ENCODE peak calls at places on chromosomes 6 and 20, in five cellular contexts. E, U, B, R and C are unnamed samples.

GRCh38 chr20:36399147-36399968 is 93.2 kb downstream of the DLGAP4 start:
- DNase-seq in E (peak; percentile 57), U (peak; percentile 75), B (no peak), R (no peak), C (peak; percentile 26)

GRCh38 chr6:21220271-21220987 is 373.1 kb upstream of the SOX4 start:
- DNase-seq in U (no peak), E (no peak), R (no peak), B (no peak), C (no peak)

GRCh38 chr6:79687759-79688158 is 56.6 kb downstream of the SH3BGRL2 start:
- DNase-seq in B (no peak), R (no peak), U (no peak), E (peak; percentile 18), C (no peak)

GRCh38 chr6:89258912-89259311 is 41.8 kb upstream of the GABRR1 start:
- DNase-seq in B (no peak), U (no peak), E (no peak), R (no peak), C (no peak)

GRCh38 chr20:3804781-3805180 is 8.7 kb downstream of the CDC25B start:
- DNase-seq in E (no peak), U (no peak), B (no peak), R (no peak), C (no peak)

GRCh38 chr6:138652824-138653223 is 120.7 kb upstream of the CCDC28A start:
- DNase-seq in U (no peak), R (no peak), B (no peak), E (no peak), C (no peak)

GRCh38 chr6:158803733-158804143 is 15.4 kb downstream of the EZR start:
- DNase-seq in R (peak; percentile 50), U (no peak), B (no peak), E (no peak), C (peak; percentile 38)

GRCh38 chr6:18209539-18210197 is 54.4 kb downstream of the KDM1B start:
- DNase-seq in B (no peak), U (no peak), R (no peak), E (no peak), C (no peak)

GRCh38 chr6:160041608-160042007 is 72.7 kb downstream of the IGF2R start:
- DNase-seq in R (no peak), U (no peak), B (no peak), E (no peak), C (peak; percentile 86)

GRCh38 chr20:37405351-37405897 is 59.5 kb downstream of the SRC start:
- DNase-seq in R (no peak), U (no peak), E (no peak), B (no peak), C (no peak)

GRCh38 chr20:53735536-53736050 is 142.0 kb upstream of the ZNF217 start:
- DNase-seq in B (peak; percentile 87), U (no peak), E (peak; percentile 74), R (no peak), C (peak; percentile 70)

GRCh38 chr20:64044484-64045247 is 4.8 kb downstream of the SOX18 start:
- DNase-seq in B (no peak), U (peak; percentile 68), R (no peak), E (peak; percentile 56), C (peak; percentile 49)

GRCh38 chr6:140571139-140571538 is 1196.7 kb upstream of the CITED2 start:
- DNase-seq in R (no peak), E (no peak), B (no peak), U (no peak), C (peak; percentile 3)

GRCh38 chr6:12012231-12012565 is at the start of gene HIVEP1:
- DNase-seq in E (peak; percentile 72), U (peak; percentile 49), B (no peak), R (peak; percentile 58), C (peak; percentile 53)

GRCh38 chr6:1662532-1662931 is 52.8 kb downstream of the FOXC1 start:
- DNase-seq in E (no peak), U (no peak), B (no peak), R (no peak), C (peak; percentile 8)

GRCh38 chr6:169324086-169324485 is 70.4 kb upstream of the THBS2 start:
- DNase-seq in E (no peak), U (no peak), B (no peak), R (no peak), C (no peak)

GRCh38 chr6:169323221-169323620 is 69.6 kb upstream of the THBS2 start:
- DNase-seq in B (no peak), U (no peak), E (no peak), R (no peak), C (no peak)

GRCh38 chr6:169328112-169328801 is 74.6 kb upstream of the THBS2 start:
- DNase-seq in R (no peak), B (no peak), E (peak; percentile 44), U (no peak), C (peak; percentile 67)

GRCh38 chr6:169324661-169325459 is 71.2 kb upstream of the THBS2 start:
- DNase-seq in B (no peak), R (no peak), U (no peak), E (no peak), C (peak; percentile 28)

GRCh38 chr6:169326067-169326799 is 72.6 kb upstream of the THBS2 start:
- DNase-seq in E (peak; percentile 47), U (peak; percentile 61), R (no peak), B (no peak), C (peak; percentile 49)
- TF ChIP-seq CTCF in E (peak; percentile 27), U (peak; percentile 44), R (no peak), B (peak; percentile 47), C (peak; percentile 31)

GRCh38 chr20:45812157-45813005 is at the start of gene UBE2C:
- DNase-seq in U (peak; percentile 98), B (peak; percentile 99), E (peak; percentile 98), R (peak; percentile 91), C (peak; percentile 100)

GRCh38 chr20:45813489-45813888 is 1.0 kb downstream of the UBE2C start:
- DNase-seq in B (no peak), U (no peak), R (no peak), E (no peak), C (no peak)

GRCh38 chr20:45813006-45813340 is 529 bp downstream of the UBE2C start:
- DNase-seq in R (no peak), B (no peak), U (no peak), E (no peak), C (no peak)

GRCh38 chr20:45816951-45817651 is 4.7 kb downstream of the UBE2C start:
- DNase-seq in R (no peak), U (no peak), E (no peak), B (no peak), C (no peak)

DNA sequence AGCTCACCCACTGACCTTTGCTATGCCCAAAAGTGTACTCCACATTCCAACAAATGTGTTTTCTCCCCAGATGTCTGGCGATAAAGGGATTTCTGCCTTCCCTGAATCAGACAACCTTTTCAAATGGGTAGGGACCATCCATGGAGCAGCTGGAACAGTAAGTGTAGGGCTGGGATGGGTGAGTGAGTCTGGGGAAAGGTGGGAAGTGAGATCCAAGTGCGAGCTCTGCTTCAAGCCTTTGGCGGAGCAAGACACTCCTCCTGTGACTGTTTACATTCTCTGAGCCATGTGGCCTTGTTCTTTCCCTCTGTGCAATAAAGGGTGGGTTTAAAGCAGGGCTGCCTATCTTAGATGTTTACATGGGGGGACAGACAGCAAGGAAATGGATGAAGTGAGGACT is 1.9 kb downstream of the UBE2C start:
- DNase-seq in B (no peak), E (peak; percentile 27), U (no peak), R (no peak), C (no peak)
- H3K4me3 ChIP-seq in B (no peak overlapping the region), E (no peak overlapping the region), U (peak overlapping the region; percentile 38), R (peak overlapping the region; percentile 37), C (peak overlapping the region; percentile 16)

GRCh38 chr20:34947336-34947735 is 8.3 kb downstream of the GSS start:
- DNase-seq in U (no peak), B (no peak), R (no peak), E (no peak), C (no peak)

GRCh38 chr20:34946661-34947060 is 8.9 kb downstream of the GSS start:
- DNase-seq in B (no peak), E (no peak), R (no peak), U (no peak), C (no peak)

GRCh38 chr20:34945315-34946077 is 10.1 kb downstream of the GSS start:
- DNase-seq in E (no peak), U (no peak), B (no peak), R (no peak), C (no peak)

GRCh38 chr20:34949120-34949519 is 6.5 kb downstream of the GSS start:
- DNase-seq in U (no peak), E (no peak), R (no peak), B (no peak), C (no peak)

GRCh38 chr20:34948030-34948429 is 7.6 kb downstream of the GSS start:
- DNase-seq in E (no peak), B (peak; percentile 62), U (no peak), R (no peak), C (peak; percentile 90)
- TF ChIP-seq CTCF in E (no peak), B (no peak), U (no peak), R (no peak), C (no peak)

GRCh38 chr6:64969139-64969538 is 737.9 kb downstream of the EYS start:
- DNase-seq in R (no peak), U (no peak), E (no peak), B (no peak), C (no peak)
- H3K4me3 ChIP-seq in R (no peak overlapping the region), U (no peak overlapping the region), E (no peak overlapping the region), B (no peak overlapping the region), C (no peak overlapping the region)

DNA sequence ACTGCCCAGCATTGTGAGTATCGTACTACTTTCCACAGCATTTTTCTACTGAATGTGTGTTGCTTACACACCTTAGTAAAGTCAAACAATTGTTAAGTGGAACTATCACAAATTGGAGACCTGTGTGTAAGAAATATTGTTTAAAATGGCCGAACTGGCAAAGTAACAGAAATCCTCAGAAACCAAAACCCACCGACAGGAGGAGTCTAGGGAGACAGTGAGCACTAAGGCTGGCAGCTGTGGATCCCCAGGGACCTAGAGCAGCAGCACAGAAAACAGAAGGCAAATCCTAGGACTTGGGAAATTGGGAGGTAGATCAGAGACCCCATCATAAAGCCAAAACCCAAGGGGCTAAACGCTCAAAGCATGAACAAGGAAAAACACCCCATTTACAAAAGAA is 69.9 kb downstream of the SESN1 start:
- DNase-seq in E (no peak), R (no peak), B (no peak), U (peak; percentile 61), C (no peak)
- TF ChIP-seq CTCF in E (no peak), R (no peak), B (no peak), U (peak; percentile 59), C (no peak)

GRCh38 chr6:571892-572291 is 85.0 kb downstream of the HUS1B start:
- DNase-seq in B (no peak), R (no peak), U (no peak), E (no peak), C (no peak)
- H3K4me3 ChIP-seq in B (no peak overlapping the region), R (no peak overlapping the region), U (no peak overlapping the region), E (no peak overlapping the region), C (no peak overlapping the region)

GRCh38 chr6:164106345-164106769 is 691.8 kb downstream of the QKI start:
- DNase-seq in R (no peak), B (no peak), E (peak; percentile 32), U (peak; percentile 60), C (no peak)
- TF ChIP-seq CTCF in R (peak; percentile 29), B (no peak), E (peak; percentile 29), U (peak; percentile 71), C (no peak)

GRCh38 chr20:33224399-33224798 is 7.2 kb downstream of the BPIFA3 start:
- DNase-seq in E (no peak), B (no peak), R (no peak), U (no peak), C (no peak)
- H3K4me3 ChIP-seq in E (no peak overlapping the region), B (no peak overlapping the region), R (no peak overlapping the region), U (no peak overlapping the region), C (no peak overlapping the region)